ENCODE peak calls at places on chromosomes 7 and 10, in eight cellular contexts. One of them, this sample, is unnamed.

GRCh38 chr7:30445770-30446169 is 32.8 kb downstream of the NOD1 start:
- DNase-seq in right lobe of liver: peak
- DNase-seq in prostate gland: peak
- DNase-seq in mammary epithelial cell: no peak
- DNase-seq in body of pancreas: peak
- DNase-seq in OCI-LY7: peak
- DNase-seq in CD8-positive, alpha-beta T cell: peak
- DNase-seq in Karpas-422: peak
- DNase-seq in this sample: no peak

GRCh38 chr7:51649-52048 is 140.7 kb upstream of the FAM20C start:
- DNase-seq in right lobe of liver: no peak
- DNase-seq in prostate gland: no peak
- DNase-seq in mammary epithelial cell: no peak
- DNase-seq in body of pancreas: no peak
- DNase-seq in OCI-LY7: no peak
- DNase-seq in CD8-positive, alpha-beta T cell: no peak
- DNase-seq in Karpas-422: peak
- DNase-seq in this sample: no peak

GRCh38 chr7:44706788-44707557 is 41.7 kb upstream of the ZMIZ2 start:
- DNase-seq in right lobe of liver: no peak
- DNase-seq in prostate gland: no peak
- DNase-seq in mammary epithelial cell: no peak
- DNase-seq in body of pancreas: no peak
- DNase-seq in OCI-LY7: no peak
- DNase-seq in CD8-positive, alpha-beta T cell: no peak
- DNase-seq in Karpas-422: no peak
- DNase-seq in this sample: no peak

GRCh38 chr10:132294561-132295320 is 13.0 kb downstream of the STK32C start:
- DNase-seq in right lobe of liver: no peak
- DNase-seq in prostate gland: no peak
- DNase-seq in mammary epithelial cell: no peak
- DNase-seq in body of pancreas: no peak
- DNase-seq in OCI-LY7: no peak
- DNase-seq in CD8-positive, alpha-beta T cell: no peak
- DNase-seq in Karpas-422: peak
- DNase-seq in this sample: no peak

GRCh38 chr10:133303206-133303605 is 5.5 kb downstream of the TUBGCP2 start:
- DNase-seq in right lobe of liver: no peak
- DNase-seq in prostate gland: no peak
- DNase-seq in mammary epithelial cell: no peak
- DNase-seq in body of pancreas: no peak
- DNase-seq in OCI-LY7: no peak
- DNase-seq in CD8-positive, alpha-beta T cell: no peak
- DNase-seq in Karpas-422: no peak
- DNase-seq in this sample: no peak

GRCh38 chr10:47261121-47261520 is 38.9 kb upstream of the GDF10 start:
- DNase-seq in right lobe of liver: no peak
- DNase-seq in prostate gland: no peak
- DNase-seq in mammary epithelial cell: no peak
- DNase-seq in body of pancreas: no peak
- DNase-seq in OCI-LY7: peak
- DNase-seq in CD8-positive, alpha-beta T cell: peak
- DNase-seq in Karpas-422: peak
- DNase-seq in this sample: no peak

GRCh38 chr7:30594055-30594539 is 581 bp upstream of the GARS1 start:
- DNase-seq in right lobe of liver: peak
- DNase-seq in prostate gland: peak
- DNase-seq in mammary epithelial cell: no peak
- DNase-seq in body of pancreas: peak
- DNase-seq in OCI-LY7: peak
- DNase-seq in CD8-positive, alpha-beta T cell: peak
- DNase-seq in Karpas-422: peak
- DNase-seq in this sample: peak

GRCh38 chr7:29866490-29866930 is 60.2 kb downstream of the WIPF3 start:
- DNase-seq in right lobe of liver: peak
- DNase-seq in prostate gland: no peak
- DNase-seq in mammary epithelial cell: no peak
- DNase-seq in body of pancreas: peak
- DNase-seq in OCI-LY7: no peak
- DNase-seq in CD8-positive, alpha-beta T cell: no peak
- DNase-seq in Karpas-422: no peak
- DNase-seq in this sample: peak

GRCh38 chr7:2159176-2159520 is 73.6 kb downstream of the MAD1L1 start:
- DNase-seq in right lobe of liver: no peak
- DNase-seq in prostate gland: no peak
- DNase-seq in mammary epithelial cell: no peak
- DNase-seq in body of pancreas: no peak
- DNase-seq in OCI-LY7: no peak
- DNase-seq in CD8-positive, alpha-beta T cell: no peak
- DNase-seq in Karpas-422: no peak
- DNase-seq in this sample: no peak

GRCh38 chr7:32074787-32075570 is 4.8 kb upstream of the PDE1C start:
- DNase-seq in right lobe of liver: no peak
- DNase-seq in prostate gland: no peak
- DNase-seq in mammary epithelial cell: no peak
- DNase-seq in body of pancreas: no peak
- DNase-seq in OCI-LY7: no peak
- DNase-seq in CD8-positive, alpha-beta T cell: no peak
- DNase-seq in Karpas-422: no peak
- DNase-seq in this sample: no peak

GRCh38 chr7:116089293-116089692 is 58.7 kb upstream of the TFEC start:
- DNase-seq in right lobe of liver: no peak
- DNase-seq in prostate gland: no peak
- DNase-seq in mammary epithelial cell: no peak
- DNase-seq in body of pancreas: no peak
- DNase-seq in OCI-LY7: no peak
- DNase-seq in CD8-positive, alpha-beta T cell: no peak
- DNase-seq in Karpas-422: no peak
- DNase-seq in this sample: no peak

GRCh38 chr7:106101726-106102125 is 10.4 kb downstream of the SYPL1 start:
- DNase-seq in right lobe of liver: no peak
- DNase-seq in prostate gland: no peak
- DNase-seq in mammary epithelial cell: no peak
- DNase-seq in body of pancreas: no peak
- DNase-seq in OCI-LY7: no peak
- DNase-seq in CD8-positive, alpha-beta T cell: no peak
- DNase-seq in Karpas-422: peak
- DNase-seq in this sample: no peak

GRCh38 chr10:348456-348855 is 213.2 kb downstream of the ZMYND11 start:
- DNase-seq in right lobe of liver: no peak
- DNase-seq in prostate gland: no peak
- DNase-seq in mammary epithelial cell: no peak
- DNase-seq in body of pancreas: no peak
- DNase-seq in OCI-LY7: no peak
- DNase-seq in CD8-positive, alpha-beta T cell: no peak
- DNase-seq in Karpas-422: no peak
- DNase-seq in this sample: no peak

GRCh38 chr10:114754445-114755320 is 66.9 kb upstream of the FHIP2A start:
- DNase-seq in right lobe of liver: no peak
- DNase-seq in prostate gland: no peak
- DNase-seq in mammary epithelial cell: peak
- DNase-seq in body of pancreas: no peak
- DNase-seq in OCI-LY7: no peak
- DNase-seq in CD8-positive, alpha-beta T cell: no peak
- DNase-seq in Karpas-422: no peak
- DNase-seq in this sample: no peak

GRCh38 chr10:43249151-43249961 is 17.5 kb downstream of the RASGEF1A start:
- DNase-seq in right lobe of liver: peak
- DNase-seq in prostate gland: no peak
- DNase-seq in mammary epithelial cell: no peak
- DNase-seq in body of pancreas: peak
- DNase-seq in OCI-LY7: no peak
- DNase-seq in CD8-positive, alpha-beta T cell: no peak
- DNase-seq in Karpas-422: no peak
- DNase-seq in this sample: peak

GRCh38 chr10:52280051-52280450 is 34.0 kb upstream of the DKK1 start:
- DNase-seq in right lobe of liver: no peak
- DNase-seq in prostate gland: no peak
- DNase-seq in mammary epithelial cell: no peak
- DNase-seq in body of pancreas: no peak
- DNase-seq in OCI-LY7: no peak
- DNase-seq in CD8-positive, alpha-beta T cell: no peak
- DNase-seq in Karpas-422: no peak
- DNase-seq in this sample: no peak

DNA sequence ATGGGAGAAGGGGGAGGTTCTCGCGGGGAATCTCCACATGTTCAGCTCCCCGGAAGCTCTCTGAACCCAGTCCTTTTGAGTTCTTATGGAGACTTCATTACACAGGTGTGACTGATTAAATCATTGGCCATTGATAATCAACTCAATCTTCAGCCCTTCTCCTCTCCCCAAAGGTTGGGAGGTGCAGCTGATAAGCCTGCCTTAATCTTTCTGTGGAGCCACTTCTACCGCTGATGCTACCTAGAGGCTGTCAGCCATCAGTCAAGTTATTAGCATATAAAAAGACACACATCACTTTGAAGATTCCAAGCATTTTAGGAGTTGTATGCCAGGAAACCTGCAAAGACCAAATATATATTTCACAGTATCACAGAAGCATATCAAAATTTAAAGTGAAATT is 91.7 kb downstream of the MARCHF5 start:
- DNase-seq in right lobe of liver: no peak
- DNase-seq in prostate gland: no peak
- DNase-seq in mammary epithelial cell: no peak
- DNase-seq in body of pancreas: no peak
- DNase-seq in OCI-LY7: no peak
- DNase-seq in CD8-positive, alpha-beta T cell: no peak
- DNase-seq in Karpas-422: no peak
- DNase-seq in this sample: no peak
- H3K4me3 ChIP-seq in right lobe of liver: no peak
- H3K4me3 ChIP-seq in prostate gland: no peak
- H3K4me3 ChIP-seq in mammary epithelial cell: no peak
- H3K4me3 ChIP-seq in body of pancreas: no peak
- H3K4me3 ChIP-seq in OCI-LY7: no peak
- H3K4me3 ChIP-seq in CD8-positive, alpha-beta T cell: no peak
- H3K4me3 ChIP-seq in Karpas-422: no peak
- H3K4me3 ChIP-seq in this sample: no peak

GRCh38 chr7:157278791-157279678 is 57.8 kb upstream of the DNAJB6 start:
- DNase-seq in right lobe of liver: peak
- DNase-seq in prostate gland: no peak
- DNase-seq in mammary epithelial cell: no peak
- DNase-seq in body of pancreas: peak
- DNase-seq in OCI-LY7: no peak
- DNase-seq in CD8-positive, alpha-beta T cell: no peak
- DNase-seq in Karpas-422: no peak
- DNase-seq in this sample: no peak
- H3K27ac ChIP-seq in right lobe of liver: no peak
- H3K27ac ChIP-seq in prostate gland: peak
- H3K27ac ChIP-seq in mammary epithelial cell: no peak
- H3K27ac ChIP-seq in body of pancreas: no peak
- H3K27ac ChIP-seq in OCI-LY7: no peak
- H3K27ac ChIP-seq in CD8-positive, alpha-beta T cell: no peak
- H3K27ac ChIP-seq in Karpas-422: no peak
- H3K27ac ChIP-seq in this sample: no peak

GRCh38 chr7:158327571-158328180 is 259.9 kb downstream of the PTPRN2 start:
- DNase-seq in right lobe of liver: no peak
- DNase-seq in prostate gland: no peak
- DNase-seq in mammary epithelial cell: no peak
- DNase-seq in body of pancreas: no peak
- DNase-seq in OCI-LY7: no peak
- DNase-seq in CD8-positive, alpha-beta T cell: no peak
- DNase-seq in Karpas-422: no peak
- DNase-seq in this sample: peak

GRCh38 chr7:158325530-158326381 is 261.9 kb downstream of the PTPRN2 start:
- DNase-seq in right lobe of liver: peak
- DNase-seq in prostate gland: peak
- DNase-seq in mammary epithelial cell: no peak
- DNase-seq in body of pancreas: peak
- DNase-seq in OCI-LY7: no peak
- DNase-seq in CD8-positive, alpha-beta T cell: no peak
- DNase-seq in Karpas-422: no peak
- DNase-seq in this sample: peak

GRCh38 chr7:158329014-158329610 is 258.5 kb downstream of the PTPRN2 start:
- DNase-seq in right lobe of liver: no peak
- DNase-seq in prostate gland: no peak
- DNase-seq in mammary epithelial cell: no peak
- DNase-seq in body of pancreas: no peak
- DNase-seq in OCI-LY7: no peak
- DNase-seq in CD8-positive, alpha-beta T cell: no peak
- DNase-seq in Karpas-422: no peak
- DNase-seq in this sample: peak

GRCh38 chr7:158328376-158329013 is 259.1 kb downstream of the PTPRN2 start:
- DNase-seq in right lobe of liver: no peak
- DNase-seq in prostate gland: no peak
- DNase-seq in mammary epithelial cell: no peak
- DNase-seq in body of pancreas: no peak
- DNase-seq in OCI-LY7: no peak
- DNase-seq in CD8-positive, alpha-beta T cell: no peak
- DNase-seq in Karpas-422: no peak
- DNase-seq in this sample: peak

GRCh38 chr7:158327012-158327411 is 260.6 kb downstream of the PTPRN2 start:
- DNase-seq in right lobe of liver: no peak
- DNase-seq in prostate gland: no peak
- DNase-seq in mammary epithelial cell: no peak
- DNase-seq in body of pancreas: no peak
- DNase-seq in OCI-LY7: no peak
- DNase-seq in CD8-positive, alpha-beta T cell: no peak
- DNase-seq in Karpas-422: no peak
- DNase-seq in this sample: no peak
- H3K4me3 ChIP-seq in right lobe of liver: no peak
- H3K4me3 ChIP-seq in prostate gland: no peak
- H3K4me3 ChIP-seq in mammary epithelial cell: no peak
- H3K4me3 ChIP-seq in body of pancreas: no peak
- H3K4me3 ChIP-seq in OCI-LY7: no peak
- H3K4me3 ChIP-seq in CD8-positive, alpha-beta T cell: no peak
- H3K4me3 ChIP-seq in Karpas-422: no peak
- H3K4me3 ChIP-seq in this sample: no peak

DNA sequence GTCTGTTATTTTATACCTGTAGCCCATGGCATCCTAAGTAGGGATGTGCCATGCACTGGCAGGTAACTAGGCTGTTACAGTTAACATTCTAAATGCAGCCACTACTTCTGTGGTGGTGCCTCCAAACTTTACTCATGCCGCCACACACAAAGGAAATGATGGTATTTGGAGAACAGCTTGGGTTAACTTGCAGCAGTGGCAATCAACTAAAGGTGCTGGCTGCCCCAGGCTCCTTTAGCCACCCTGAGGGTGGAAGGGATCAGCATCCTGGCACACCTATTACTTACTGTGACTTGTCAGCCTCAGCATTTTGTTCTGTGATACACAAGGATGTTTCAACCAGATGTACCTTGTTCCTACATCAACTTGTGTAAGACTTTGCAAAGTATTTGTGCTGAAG is 221.8 kb upstream of the PPP1R3A start:
- DNase-seq in right lobe of liver: no peak
- DNase-seq in prostate gland: no peak
- DNase-seq in mammary epithelial cell: no peak
- DNase-seq in body of pancreas: no peak
- DNase-seq in OCI-LY7: no peak
- DNase-seq in CD8-positive, alpha-beta T cell: no peak
- DNase-seq in Karpas-422: no peak
- DNase-seq in this sample: no peak
- H3K27ac ChIP-seq in right lobe of liver: no peak
- H3K27ac ChIP-seq in prostate gland: no peak
- H3K27ac ChIP-seq in mammary epithelial cell: no peak
- H3K27ac ChIP-seq in body of pancreas: no peak
- H3K27ac ChIP-seq in OCI-LY7: no peak
- H3K27ac ChIP-seq in CD8-positive, alpha-beta T cell: no peak
- H3K27ac ChIP-seq in Karpas-422: no peak
- H3K27ac ChIP-seq in this sample: no peak